ENCODE peak calls at places on chromosome 9, in seven cellular contexts. B is WERI-Rb-1; M is MM.1S; F is CD4-positive, CD25-positive, alpha-beta regulatory T cell; Z is SK-N-SH; H is activated naive CD4-positive, alpha-beta T cell treated with anti-CD3 and anti-CD28 coated beads for 36 hours; E is stimulated activated CD8-positive, alpha-beta memory T cell treated with anti-CD3 and anti-CD28 coated beads, Interleukin-15, amount 100 ng/mL, for 1 hour. L is an unnamed sample.

GRCh38 chr9:38066167-38066906 is 2.7 kb downstream of the SHB start:
- DNase-seq in B (peak), M (no peak), F (no peak), Z (no peak), H (no peak), E (no peak), L (no peak)

GRCh38 chr9:130358928-130359327 is 85.8 kb upstream of the ASS1 start:
- DNase-seq in B (no peak), M (no peak), F (no peak), Z (no peak), H (no peak), E (no peak), L (no peak)

GRCh38 chr9:95649801-95650213 is 133.0 kb upstream of the PTCH1 start:
- DNase-seq in B (no peak), M (no peak), F (no peak), Z (no peak), H (no peak), E (no peak), L (no peak)

GRCh38 chr9:68584110-68585033 is 43.7 kb upstream of the TMEM252 start:
- DNase-seq in B (peak), M (peak), F (peak), Z (peak), H (peak), E (peak), L (peak)

GRCh38 chr9:115335441-115335840 is 217.5 kb upstream of the TNC start:
- DNase-seq in B (no peak), M (no peak), F (no peak), Z (no peak), H (no peak), E (no peak), L (no peak)

GRCh38 chr9:88387035-88387732 is 1.1 kb upstream of the SPIN1 start:
- DNase-seq in B (peak), M (peak), F (no peak), Z (no peak), H (peak), E (peak), L (no peak)

GRCh38 chr9:106420511-106420944 is 442.4 kb upstream of the ZNF462 start:
- DNase-seq in B (no peak), M (peak), F (no peak), Z (no peak), H (peak), E (no peak), L (peak)

GRCh38 chr9:88007291-88007650 is 32.9 kb upstream of the CDK20 start:
- DNase-seq in B (no peak), M (peak), F (no peak), Z (no peak), H (peak), E (no peak), L (peak)

GRCh38 chr9:113349434-113350337 is at the start of gene BSPRY:
- DNase-seq in B (no peak), M (peak), F (peak), Z (peak), H (peak), E (no peak), L (no peak)

GRCh38 chr9:130433168-130433946 is 11.4 kb upstream of the ASS1 start:
- DNase-seq in B (no peak), M (no peak), F (peak), Z (peak), H (peak), E (no peak), L (peak)

GRCh38 chr9:99807276-99807852 is 14.3 kb upstream of the NR4A3 start:
- DNase-seq in B (peak), M (peak), F (peak), Z (peak), H (peak), E (no peak), L (peak)

GRCh38 chr9:93093449-93094293 is 2.3 kb upstream of the CARD19 start:
- DNase-seq in B (no peak), M (peak), F (no peak), Z (no peak), H (peak), E (no peak), L (no peak)

L was measured in Jurkat, Clone E6-1.